ENCODE peak calls at places on chromosomes 11 and 22, in eight cellular contexts. P, Z, T, N, V, H, L and A are unnamed samples.

GRCh38 chr11:3914807-3915206 is 59.3 kb downstream of the STIM1 start:
- DNase-seq in P (peak; percentile 66), Z (no peak), T (no peak), N (no peak), V (no peak), H (peak; percentile 34), L (no peak), A (no peak)

GRCh38 chr22:36775589-36775965 is 342 bp downstream of the IFT27 start:
- DNase-seq in P (peak; percentile 33), Z (peak; percentile 12), T (no peak), N (no peak), V (peak; percentile 49), H (no peak), L (peak; percentile 5), A (peak; percentile 53)

GRCh38 chr11:70606951-70607330 is 208.6 kb downstream of the CTTN start:
- DNase-seq in P (no peak), Z (no peak), T (no peak), N (no peak), V (no peak), H (no peak), L (no peak), A (no peak)

GRCh38 chr11:47986742-47987141 is 6.4 kb downstream of the PTPRJ start:
- DNase-seq in P (peak; percentile 37), Z (no peak), T (no peak), N (no peak), V (no peak), H (no peak), L (no peak), A (peak; percentile 47)

GRCh38 chr11:117766576-117766975 is 30.4 kb downstream of the DSCAML1 start:
- DNase-seq in P (no peak), Z (no peak), T (no peak), N (no peak), V (no peak), H (no peak), L (no peak), A (no peak)

GRCh38 chr22:45881524-45881875 is 95.5 kb downstream of the WNT7B start:
- DNase-seq in P (no peak), Z (no peak), T (no peak), N (no peak), V (no peak), H (no peak), L (no peak), A (no peak)

GRCh38 chr11:66862559-66863037 is 5.7 kb downstream of the LRFN4 start:
- DNase-seq in P (no peak), Z (no peak), T (no peak), N (no peak), V (no peak), H (no peak), L (no peak), A (no peak)

GRCh38 chr11:43282607-43283440 is 29.0 kb upstream of the API5 start:
- DNase-seq in P (peak; percentile 55), Z (peak; percentile 43), T (peak; percentile 9), N (no peak), V (peak; percentile 62), H (peak; percentile 56), L (peak; percentile 16), A (peak; percentile 58)

GRCh38 chr11:132960679-132961078 is 571.6 kb downstream of the OPCML start:
- DNase-seq in P (no peak), Z (no peak), T (no peak), N (no peak), V (no peak), H (no peak), L (no peak), A (no peak)

GRCh38 chr11:116219171-116219635 is 553.6 kb downstream of the BUD13 start:
- DNase-seq in P (no peak), Z (no peak), T (no peak), N (no peak), V (no peak), H (no peak), L (no peak), A (peak; percentile 45)

GRCh38 chr11:65569973-65570918 is at the start of gene ZNRD2:
- DNase-seq in P (peak; percentile 100), Z (peak; percentile 100), T (peak; percentile 96), N (peak; percentile 98), V (peak; percentile 99), H (peak; percentile 99), L (peak; percentile 99), A (peak; percentile 99)

GRCh38 chr11:102386376-102386775 is 39.4 kb downstream of the BIRC2 start:
- DNase-seq in P (no peak), Z (no peak), T (no peak), N (no peak), V (no peak), H (no peak), L (peak; percentile 17), A (no peak)

GRCh38 chr11:10414181-10414580 is 40.9 kb upstream of the AMPD3 start:
- DNase-seq in P (no peak), Z (no peak), T (no peak), N (no peak), V (no peak), H (no peak), L (no peak), A (no peak)

GRCh38 chr11:70786021-70786665 is 387.8 kb downstream of the CTTN start:
- DNase-seq in P (no peak), Z (no peak), T (no peak), N (no peak), V (no peak), H (no peak), L (no peak), A (no peak)

DNA sequence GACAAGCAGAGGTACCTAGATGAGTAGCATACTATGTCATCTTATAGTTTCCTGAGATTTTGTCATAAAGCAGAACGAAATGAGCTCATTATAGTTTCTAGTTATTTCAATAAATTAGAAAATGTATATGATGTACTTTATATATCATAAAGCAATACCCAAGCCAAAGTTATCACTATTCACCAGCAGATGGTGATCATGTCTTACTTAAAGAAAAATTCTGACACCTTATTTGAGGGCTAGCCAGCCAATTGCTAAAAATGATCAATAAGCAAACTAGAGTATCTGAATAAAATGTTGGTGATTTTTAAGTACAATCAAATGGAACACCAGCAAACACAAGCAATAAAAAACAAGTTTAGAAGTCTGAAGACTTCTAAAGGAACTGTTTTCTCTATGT is 44.1 kb downstream of the RSF1 start:
- DNase-seq in P (peak; percentile 39), Z (peak; percentile 31), T (peak; percentile 29), N (no peak), V (no peak), H (peak; percentile 34), L (peak; percentile 20), A (no peak)
- TF ChIP-seq CTCF in P (no peak), Z (no peak), T (peak; percentile 52), N (no peak), V (peak; percentile 18), H (peak; percentile 22), L (peak; percentile 43), A (peak; percentile 52)

DNA sequence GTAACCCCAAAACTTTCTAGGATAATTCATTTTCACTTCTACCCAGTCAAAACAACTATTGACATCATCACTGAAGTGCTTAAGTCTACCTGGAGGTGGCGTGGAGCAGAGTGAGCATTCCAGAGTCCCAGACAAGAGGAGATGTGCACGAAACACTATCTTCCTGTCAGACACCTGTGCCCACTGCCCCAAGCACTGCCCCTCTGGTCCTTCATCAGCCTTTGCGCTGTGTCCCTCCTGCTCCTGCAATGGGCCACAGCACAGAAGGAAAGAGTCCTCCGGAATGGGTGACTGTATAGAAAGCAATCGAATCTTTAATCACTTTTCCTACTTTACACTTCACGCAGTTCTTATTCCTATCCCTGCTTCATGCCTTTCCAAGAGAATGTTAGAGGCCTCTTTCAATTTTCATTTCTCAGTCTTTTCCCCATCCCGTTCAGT is 512 bp upstream of the GRIA4 start:
- DNase-seq in P (peak; percentile 50), Z (peak; percentile 25), T (peak; percentile 8), N (no peak), V (peak; percentile 23), H (peak; percentile 25), L (peak; percentile 17), A (peak; percentile 56)
- H3K4me3 ChIP-seq in P (no peak overlapping the region), Z (no peak overlapping the region), T (no peak overlapping the region), N (no peak overlapping the region), V (peak overlapping the region; percentile 71), H (no peak overlapping the region), L (no peak overlapping the region), A (peak overlapping the region; percentile 60)

GRCh38 chr22:19431641-19432091 is at the start of gene HIRA:
- DNase-seq in P (peak; percentile 90), Z (peak; percentile 83), T (peak; percentile 60), N (peak; percentile 77), V (peak; percentile 87), H (peak; percentile 75), L (peak; percentile 66), A (peak; percentile 90)

GRCh38 chr22:19432092-19432844 is at the start of gene MRPL40:
- DNase-seq in P (peak; percentile 99), Z (peak; percentile 94), T (peak; percentile 86), N (peak; percentile 92), V (peak; percentile 96), H (peak; percentile 94), L (peak; percentile 93), A (peak; percentile 96)

GRCh38 chr22:19434829-19435580 is 2.7 kb downstream of the MRPL40 start:
- DNase-seq in P (no peak), Z (no peak), T (no peak), N (no peak), V (no peak), H (no peak), L (no peak), A (no peak)

GRCh38 chr22:19429950-19430889 is 1.3 kb downstream of the HIRA start:
- DNase-seq in P (peak; percentile 78), Z (peak; percentile 65), T (peak; percentile 75), N (no peak), V (peak; percentile 29), H (peak; percentile 66), L (peak; percentile 78), A (no peak)

DNA sequence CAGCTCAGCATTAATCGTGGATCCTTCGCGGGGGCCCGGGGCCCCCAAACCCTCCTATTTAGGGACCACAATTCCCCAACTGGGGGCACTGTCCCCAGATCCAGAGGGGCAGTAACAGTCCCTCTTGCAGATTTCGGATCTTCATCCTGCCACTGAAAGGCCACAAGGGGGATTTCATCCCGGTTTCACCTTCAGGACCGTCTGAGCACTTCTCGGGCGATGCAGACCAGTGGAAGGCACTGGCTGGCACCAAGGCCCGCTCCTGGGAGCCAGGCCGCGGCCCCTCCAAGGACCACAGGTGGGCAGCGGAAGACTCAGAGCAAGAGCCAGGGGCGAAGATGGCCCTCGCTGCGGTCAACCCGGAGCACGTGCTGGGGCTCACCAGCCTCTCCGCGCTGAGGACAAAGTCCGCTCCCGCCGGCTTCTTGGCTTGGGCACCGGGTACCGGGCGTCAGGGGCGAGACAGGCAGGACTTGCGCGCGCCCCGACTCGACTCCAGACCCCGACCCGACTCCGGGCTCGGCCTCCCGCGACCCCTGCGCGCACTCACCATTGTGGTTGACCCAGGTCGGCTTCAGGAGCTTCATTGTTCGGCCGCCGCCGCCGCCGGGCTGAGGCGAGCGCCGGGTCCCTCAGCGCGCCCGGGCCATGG is 517 bp downstream of the HIRA start:
- DNase-seq in P (peak; percentile 58), Z (peak; percentile 35), T (peak; percentile 39), N (no peak), V (peak; percentile 58), H (peak; percentile 38), L (peak; percentile 19), A (peak; percentile 87)
- TF ChIP-seq CTCF in P (peak; percentile 13), Z (peak; percentile 23), T (peak; percentile 20), N (peak; percentile 18), V (peak; percentile 22), H (peak; percentile 27), L (no peak), A (no peak)

DNA sequence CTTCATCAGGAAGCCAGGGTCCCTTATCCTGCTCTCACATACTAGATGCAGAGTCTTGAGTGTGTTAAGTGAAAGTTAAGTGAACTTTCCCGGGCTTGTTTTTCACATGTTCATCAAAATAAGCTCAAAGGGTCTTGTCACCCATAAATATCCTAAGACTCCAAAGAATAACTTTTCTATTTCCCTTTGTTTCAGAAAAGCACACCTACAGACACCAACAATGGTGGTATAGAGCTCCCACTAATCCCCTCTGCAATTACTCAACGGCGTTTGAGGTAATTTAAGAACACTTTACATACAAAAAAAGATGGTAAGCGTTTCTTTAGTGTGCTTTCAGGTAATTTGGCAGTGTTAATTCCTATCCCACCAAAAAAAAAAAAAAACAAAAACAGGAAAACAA is 2.5 kb downstream of the PRR14L start:
- DNase-seq in P (no peak), Z (no peak), T (no peak), N (no peak), V (no peak), H (no peak), L (no peak), A (no peak)
- H3K4me3 ChIP-seq in P (no peak overlapping the region), Z (no peak overlapping the region), T (no peak overlapping the region), N (no peak overlapping the region), V (no peak overlapping the region), H (no peak overlapping the region), L (no peak overlapping the region), A (no peak overlapping the region)